ENCODE peak calls at places on chromosomes 13 and 19, in seven cellular contexts. Q, T, Y, S, X, Z and I are unnamed samples.

GRCh38 chr19:12891553-12892021 is 627 bp downstream of the GCDH start:
- DNase-seq in Z (no peak), X (no peak), Q (no peak), S (no peak), Y (no peak), T (no peak), I (no peak)

GRCh38 chr19:54096642-54097106 is 3.9 kb downstream of the OSCAR start:
- DNase-seq in Y (peak; percentile 79), T (no peak), Q (no peak), S (peak; percentile 62), X (no peak), Z (no peak), I (no peak)

GRCh38 chr13:106182404-106182803 is 353.1 kb downstream of the EFNB2 start:
- DNase-seq in Y (peak; percentile 4), X (no peak), Q (no peak), T (no peak), Z (no peak), S (no peak), I (no peak)

GRCh38 chr19:13885826-13886365 is 9.0 kb downstream of the NANOS3 start:
- DNase-seq in S (no peak), Y (no peak), Q (no peak), X (no peak), T (peak; percentile 12), Z (no peak), I (no peak)

GRCh38 chr13:73522937-73523336 is 464.1 kb downstream of the KLF5 start:
- DNase-seq in T (no peak), S (no peak), X (no peak), Y (no peak), Q (no peak), Z (no peak), I (peak; percentile 9)

GRCh38 chr19:30557927-30558557 is 185.9 kb downstream of the ZNF536 start:
- DNase-seq in Z (no peak), S (no peak), Q (no peak), T (no peak), Y (no peak), X (no peak), I (no peak)

GRCh38 chr19:44745386-44745831 is 3.1 kb upstream of the BCL3 start:
- DNase-seq in Q (peak; percentile 57), Z (peak; percentile 55), T (no peak), S (no peak), Y (peak; percentile 95), X (peak; percentile 86), I (peak; percentile 83)

GRCh38 chr13:27921961-27922910 is 2.4 kb downstream of the PDX1 start:
- DNase-seq in X (no peak), Q (no peak), Y (no peak), S (peak; percentile 66), Z (no peak), T (peak; percentile 24), I (no peak)

GRCh38 chr19:39941615-39942507 is 7.4 kb upstream of the FCGBP start:
- DNase-seq in Y (no peak), Z (no peak), X (no peak), T (no peak), Q (peak; percentile 33), S (no peak), I (peak; percentile 71)

GRCh38 chr19:49512970-49513745 is 697 bp downstream of the FCGRT start:
- DNase-seq in S (peak; percentile 81), Z (peak; percentile 54), Q (peak; percentile 59), Y (no peak), X (peak; percentile 74), T (peak; percentile 88), I (peak; percentile 91)

GRCh38 chr13:106464076-106464475 is 71.4 kb downstream of the EFNB2 start:
- DNase-seq in Y (no peak), X (no peak), S (no peak), Q (no peak), Z (no peak), T (no peak), I (no peak)

GRCh38 chr13:73667756-73668155 is 466.4 kb downstream of the KLF12 start:
- DNase-seq in Z (no peak), S (no peak), Q (peak; percentile 44), Y (no peak), X (no peak), T (no peak), I (no peak)

GRCh38 chr13:26528527-26528926 is 29.0 kb upstream of the WASF3 start:
- DNase-seq in Q (no peak), X (no peak), Z (no peak), S (no peak), Y (no peak), T (no peak), I (no peak)

GRCh38 chr19:4977299-4978174 is 8.6 kb downstream of the KDM4B start:
- DNase-seq in Z (no peak), S (no peak), T (peak; percentile 81), Q (peak; percentile 34), X (peak; percentile 65), Y (no peak), I (no peak)

GRCh38 chr19:41521860-41522555 is 54.0 kb upstream of the CEACAM21 start:
- DNase-seq in T (peak; percentile 51), Z (no peak), Y (no peak), X (no peak), Q (no peak), S (peak; percentile 56), I (peak; percentile 90)

GRCh38 chr13:98299954-98300350 is 122.9 kb upstream of the RNF113B start:
- DNase-seq in Q (no peak), T (no peak), Z (no peak), X (no peak), S (no peak), Y (no peak), I (no peak)

GRCh38 chr13:98301721-98302120 is 124.7 kb upstream of the RNF113B start:
- DNase-seq in Y (no peak), T (no peak), S (no peak), X (no peak), Q (no peak), Z (no peak), I (no peak)

GRCh38 chr13:98298599-98298998 is 121.5 kb upstream of the RNF113B start:
- DNase-seq in Y (no peak), X (no peak), Z (no peak), Q (no peak), S (no peak), T (no peak), I (no peak)

GRCh38 chr13:98299243-98299953 is 122.3 kb upstream of the RNF113B start:
- DNase-seq in Y (no peak), S (no peak), T (no peak), Z (no peak), Q (no peak), X (no peak), I (no peak)

GRCh38 chr13:98300956-98301641 is 124.0 kb upstream of the RNF113B start:
- DNase-seq in Y (no peak), X (no peak), Z (no peak), S (no peak), Q (peak; percentile 69), T (no peak), I (no peak)
- TF ChIP-seq EP300 in Y (no peak), X (no peak), Z (no peak), S (no peak), Q (no peak), T (no peak), I (no peak)

DNA sequence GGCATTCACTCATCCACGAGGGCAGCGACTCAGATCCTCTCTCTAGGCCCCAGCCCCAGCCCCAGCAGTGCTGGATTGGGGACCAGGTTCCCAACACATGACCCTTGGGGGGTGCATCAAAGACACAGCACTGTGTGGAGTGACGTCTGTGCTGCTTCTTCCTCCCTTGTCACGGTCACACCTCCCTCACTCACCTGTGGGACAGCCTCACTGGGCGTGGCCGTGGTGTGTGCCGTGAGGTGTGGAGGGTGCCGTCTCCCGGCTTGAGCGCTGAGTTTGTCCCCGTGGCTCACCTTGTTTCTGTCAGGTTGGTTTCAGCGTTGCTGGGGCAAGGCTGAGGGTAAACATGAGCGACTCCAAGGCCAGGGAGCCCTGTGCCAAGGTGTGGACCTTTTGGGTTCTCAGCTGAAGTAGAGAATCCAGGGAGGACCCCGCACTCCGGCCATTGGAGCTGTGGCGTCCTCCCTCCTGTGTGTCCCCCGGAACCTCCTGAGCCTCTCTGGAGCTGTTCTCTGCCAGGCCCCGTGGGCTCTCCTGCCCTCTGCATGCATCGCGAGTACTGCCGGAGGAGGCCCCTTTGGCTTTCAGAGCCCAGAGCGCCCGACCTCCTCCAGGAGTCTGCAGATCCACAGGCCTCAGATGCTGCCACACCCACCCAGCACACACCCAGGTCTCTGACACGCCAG is 33.6 kb downstream of the CSNK1G2 start:
- DNase-seq in T (no peak), X (no peak), Q (no peak), Y (no peak), Z (no peak), S (no peak), I (peak; percentile 46)
- TF ChIP-seq CTCF in T (no peak), X (no peak), Q (no peak), Y (no peak), Z (no peak), S (no peak), I (no peak)

GRCh38 chr13:109779876-109780516 is 6.4 kb downstream of the IRS2 start:
- DNase-seq in T (peak; percentile 51), S (no peak), Z (no peak), X (no peak), Y (no peak), Q (no peak), I (no peak)

GRCh38 chr13:109781384-109782065 is 4.9 kb downstream of the IRS2 start:
- DNase-seq in Z (no peak), X (peak; percentile 52), T (peak; percentile 32), Y (no peak), Q (peak; percentile 47), S (no peak), I (no peak)

GRCh38 chr13:109780880-109781383 is 5.5 kb downstream of the IRS2 start:
- DNase-seq in T (no peak), Q (no peak), S (no peak), X (no peak), Z (no peak), Y (no peak), I (no peak)

GRCh38 chr13:109778102-109778542 is 8.3 kb downstream of the IRS2 start:
- DNase-seq in Z (no peak), Y (peak; percentile 63), T (no peak), Q (peak; percentile 65), X (no peak), S (no peak), I (no peak)

GRCh38 chr13:109779074-109779473 is 7.3 kb downstream of the IRS2 start:
- DNase-seq in Y (no peak), X (no peak), Z (no peak), Q (no peak), T (peak; percentile 36), S (no peak), I (no peak)
- H3K4me3 ChIP-seq in Y (peak overlapping the region; percentile 89), X (peak overlapping the region; percentile 45), Z (peak overlapping the region; percentile 73), Q (peak overlapping the region; percentile 77), T (peak overlapping the region; percentile 73), S (no peak overlapping the region), I (peak overlapping the region; percentile 88)

DNA sequence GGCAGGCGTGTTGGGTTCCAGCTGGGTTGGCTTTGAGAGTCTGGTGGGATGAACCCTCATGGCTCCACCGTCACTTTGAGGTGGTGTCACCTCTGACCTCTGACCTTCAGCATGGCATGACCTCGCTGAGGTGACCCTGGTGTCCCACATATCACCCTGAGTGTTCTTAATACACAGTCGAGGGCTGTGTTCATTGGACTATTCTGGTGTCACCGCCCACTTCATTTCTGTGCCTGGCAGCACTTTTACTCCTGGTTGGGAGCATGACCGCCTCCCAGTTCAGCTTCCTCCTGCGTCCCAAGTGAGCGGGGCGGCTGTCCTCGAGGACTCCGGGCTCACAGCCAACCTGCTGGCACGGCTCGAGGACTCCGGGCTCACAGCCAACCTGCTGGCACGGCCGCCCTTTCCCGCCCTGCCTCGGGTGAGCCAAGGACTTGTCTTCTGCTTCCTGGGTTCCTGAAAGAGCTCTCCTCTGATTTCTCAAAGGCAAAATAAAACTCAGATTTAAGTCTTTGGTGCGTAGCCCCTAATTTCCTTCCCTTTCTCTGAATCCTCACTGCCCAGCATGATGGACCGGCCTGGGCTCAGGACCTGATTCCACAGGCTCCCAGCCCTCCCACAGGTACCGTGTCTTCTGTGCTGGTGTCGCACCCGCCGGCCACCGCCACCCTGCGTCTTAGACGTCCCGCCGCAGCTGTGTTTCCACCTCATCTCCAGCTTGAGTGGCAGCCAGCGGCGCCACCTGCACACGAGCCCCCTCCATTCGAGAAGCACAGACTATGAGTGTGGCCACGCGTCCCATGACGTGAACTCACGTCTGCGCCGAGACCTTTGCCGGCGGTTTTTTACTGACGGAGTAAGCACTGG is 10.4 kb downstream of the ATP4B start:
- DNase-seq in S (no peak), Z (peak; percentile 79), Y (peak; percentile 79), X (peak; percentile 45), T (peak; percentile 85), Q (peak; percentile 96), I (peak; percentile 92)
- TF ChIP-seq EP300 in S (no peak), Z (peak; percentile 81), Y (no peak), X (no peak), T (no peak), Q (no peak), I (no peak)